ENCODE peak calls at places on chromosomes 2 and 18, in ten cellular contexts. T is retinal pigment epithelial cell; D is SK-N-SH; O is CD14-positive monocyte; X is Caki2; J is MV-4-11; E is stimulated activated naive CD4-positive, alpha-beta T cell; A is stimulated activated CD8-positive, alpha-beta memory T cell treated with anti-CD3 and anti-CD28 coated beads, Interleukin-4, amount 100 ng/mL, for 4 hours; H is stimulated activated CD4-positive, alpha-beta T cell treated with anti-CD3 and anti-CD28 coated beads, Interleukin-4, amount 100 ng/mL, for 1 hour; U is caudate nucleus. Q is an unnamed sample.
A peak's percentile ranks its signal among the peaks of the same experiment; 100 is the strongest.

GRCh38 chr2:9230051-9230802 is 23.6 kb downstream of the ASAP2 start:
- DNase-seq in J (no peak), E (no peak), H (no peak), D (peak; percentile 66), O (no peak), X (no peak), A (no peak), T (no peak), U (no peak), Q (no peak)

GRCh38 chr18:80143876-80144275 is 34.8 kb downstream of the ADNP2 start:
- DNase-seq in O (no peak), E (no peak), A (no peak), T (no peak), D (no peak), J (no peak), U (no peak), X (no peak), H (no peak), Q (no peak)

GRCh38 chr2:129192841-129193253 is 786.6 kb upstream of the RAB6C start:
- DNase-seq in X (peak; percentile 2), H (no peak), J (no peak), O (no peak), A (no peak), T (peak; percentile 63), D (no peak), E (no peak), U (no peak), Q (no peak)

GRCh38 chr2:40103163-40103562 is 324.1 kb upstream of the THUMPD2 start:
- DNase-seq in X (no peak), E (no peak), D (no peak), J (peak; percentile 73), U (no peak), T (peak; percentile 92), H (no peak), O (no peak), A (no peak), Q (peak; percentile 58)

GRCh38 chr2:111966241-111966640 is 67.8 kb downstream of the MERTK start:
- DNase-seq in E (no peak), J (no peak), H (no peak), X (no peak), O (no peak), A (no peak), U (no peak), D (no peak), T (no peak), Q (no peak)

GRCh38 chr2:42856891-42857632 is 64.7 kb upstream of the HAAO start:
- DNase-seq in T (no peak), O (peak; percentile 33), H (no peak), E (no peak), U (no peak), D (peak; percentile 87), J (no peak), A (no peak), X (no peak), Q (no peak)

GRCh38 chr2:169670215-169670651 is 24.0 kb downstream of the CFAP210 start:
- DNase-seq in H (no peak), O (no peak), E (no peak), J (no peak), X (no peak), U (no peak), A (no peak), T (peak; percentile 43), D (no peak), Q (no peak)

GRCh38 chr2:84884396-84884795 is 3.5 kb upstream of the TRABD2A start:
- DNase-seq in T (no peak), U (no peak), E (no peak), A (no peak), H (no peak), X (no peak), J (no peak), O (no peak), D (no peak), Q (no peak)

GRCh38 chr2:66433945-66434678 is 813 bp upstream of the MEIS1 start:
- DNase-seq in E (no peak), O (peak; percentile 47), A (no peak), U (no peak), T (no peak), H (no peak), D (peak; percentile 73), J (peak; percentile 39), X (peak; percentile 64), Q (no peak)

GRCh38 chr18:12625242-12625641 is 32.7 kb downstream of the SPIRE1 start:
- DNase-seq in E (no peak), J (peak; percentile 6), A (no peak), T (no peak), O (no peak), D (no peak), X (no peak), H (no peak), U (no peak), Q (no peak)

GRCh38 chr2:128324008-128324896 is 5.6 kb upstream of the HS6ST1 start:
- DNase-seq in U (no peak), O (peak; percentile 33), H (no peak), J (no peak), D (no peak), A (no peak), T (no peak), X (no peak), E (no peak), Q (no peak)

GRCh38 chr18:74950479-74950878 is 258.5 kb downstream of the PTGR3 start:
- DNase-seq in T (no peak), A (no peak), U (no peak), E (no peak), D (no peak), H (no peak), O (no peak), J (no peak), X (no peak), Q (no peak)

GRCh38 chr2:202261531-202261930 is 4.0 kb upstream of the NOP58 start:
- DNase-seq in D (no peak), J (no peak), A (no peak), O (no peak), E (no peak), H (no peak), T (no peak), U (no peak), X (no peak), Q (no peak)

GRCh38 chr2:165877565-165878550 is 75.7 kb downstream of the TTC21B start:
- DNase-seq in O (peak; percentile 61), E (no peak), J (peak; percentile 87), X (no peak), H (no peak), T (no peak), U (no peak), D (no peak), A (no peak), Q (no peak)

GRCh38 chr2:240784629-240785423 is 35.2 kb downstream of the KIF1A start:
- DNase-seq in O (peak; percentile 44), E (no peak), D (no peak), X (no peak), U (no peak), J (no peak), T (no peak), H (no peak), A (no peak), Q (no peak)

GRCh38 chr2:121570036-121570664 is 39.5 kb downstream of the RNU4ATAC start:
- DNase-seq in O (no peak), U (no peak), D (no peak), J (no peak), X (no peak), H (no peak), E (no peak), T (no peak), A (no peak), Q (no peak)